ENCODE peak calls at places on chromosome 12, in four cellular contexts. One of them, this sample, is unnamed. For H3K27me3, the result is how much of the 10 kb centered on the place peaks cover.

GRCh38 chr12:105317453-105317852 is 13.0 kb upstream of the C12orf75 start:
- DNase-seq in gastrocnemius medialis: no peak
- DNase-seq in HepG2: no peak
- DNase-seq in suprapubic skin: no peak
- DNase-seq in this sample: no peak

GRCh38 chr12:121786441-121786825 is 7.1 kb downstream of the RHOF start:
- DNase-seq in suprapubic skin: no peak
- DNase-seq in gastrocnemius medialis: peak
- DNase-seq in HepG2: peak
- DNase-seq in this sample: no peak

GRCh38 chr12:93689076-93689834 is 12.1 kb downstream of the CRADD start:
- DNase-seq in suprapubic skin: no peak
- DNase-seq in gastrocnemius medialis: no peak
- DNase-seq in HepG2: no peak
- DNase-seq in this sample: no peak

GRCh38 chr12:79358716-79359341 is 331.9 kb downstream of the PAWR start:
- DNase-seq in suprapubic skin: no peak
- DNase-seq in gastrocnemius medialis: no peak
- DNase-seq in HepG2: no peak
- DNase-seq in this sample: no peak

GRCh38 chr12:65825573-65826512 is 1.6 kb downstream of the HMGA2 start:
- DNase-seq in suprapubic skin: peak
- DNase-seq in HepG2: no peak
- DNase-seq in gastrocnemius medialis: no peak
- DNase-seq in this sample: no peak

GRCh38 chr12:78759387-78759786 is 105.2 kb upstream of the SYT1 start:
- DNase-seq in HepG2: peak
- DNase-seq in gastrocnemius medialis: no peak
- DNase-seq in suprapubic skin: no peak
- DNase-seq in this sample: no peak

GRCh38 chr12:99020871-99021270 is 375.8 kb downstream of the APAF1 start:
- DNase-seq in suprapubic skin: no peak
- DNase-seq in HepG2: no peak
- DNase-seq in gastrocnemius medialis: no peak
- DNase-seq in this sample: no peak

GRCh38 chr12:51254592-51254991 is 15.6 kb downstream of the SMAGP start:
- DNase-seq in suprapubic skin: no peak
- DNase-seq in gastrocnemius medialis: no peak
- DNase-seq in HepG2: no peak
- DNase-seq in this sample: no peak

GRCh38 chr12:9813821-9814798 is 13.2 kb upstream of the KLRF1 start:
- DNase-seq in gastrocnemius medialis: peak
- DNase-seq in HepG2: peak
- DNase-seq in suprapubic skin: peak
- DNase-seq in this sample: peak

GRCh38 chr12:22333751-22334695 is 484 bp downstream of the ST8SIA1 start:
- DNase-seq in suprapubic skin: peak
- DNase-seq in HepG2: no peak
- DNase-seq in gastrocnemius medialis: no peak
- DNase-seq in this sample: peak

GRCh38 chr12:3771853-3772252 is 18.9 kb upstream of the CRACR2A start:
- DNase-seq in gastrocnemius medialis: peak
- DNase-seq in suprapubic skin: no peak
- DNase-seq in HepG2: no peak
- DNase-seq in this sample: no peak

GRCh38 chr12:45273717-45274271 is 57.9 kb downstream of the ANO6 start:
- DNase-seq in gastrocnemius medialis: no peak
- DNase-seq in HepG2: peak
- DNase-seq in suprapubic skin: no peak
- DNase-seq in this sample: peak

GRCh38 chr12:21500786-21501257 is 613 bp downstream of the RECQL start:
- DNase-seq in gastrocnemius medialis: no peak
- DNase-seq in HepG2: no peak
- DNase-seq in suprapubic skin: no peak
- DNase-seq in this sample: no peak

GRCh38 chr12:5807538-5808219 is 137.4 kb downstream of the ANO2 start:
- DNase-seq in suprapubic skin: no peak
- DNase-seq in gastrocnemius medialis: no peak
- DNase-seq in HepG2: no peak
- DNase-seq in this sample: no peak

GRCh38 chr12:122873540-122873939 is 22.4 kb downstream of the VPS37B start:
- DNase-seq in suprapubic skin: peak
- DNase-seq in gastrocnemius medialis: no peak
- DNase-seq in HepG2: no peak
- DNase-seq in this sample: no peak

GRCh38 chr12:122870867-122871664 is 24.9 kb downstream of the VPS37B start:
- DNase-seq in suprapubic skin: peak
- DNase-seq in HepG2: no peak
- DNase-seq in gastrocnemius medialis: no peak
- DNase-seq in this sample: peak

GRCh38 chr12:122872815-122873361 is 23.0 kb downstream of the VPS37B start:
- DNase-seq in suprapubic skin: peak
- DNase-seq in gastrocnemius medialis: no peak
- DNase-seq in HepG2: no peak
- DNase-seq in this sample: no peak

GRCh38 chr12:122870163-122870842 is 25.6 kb downstream of the VPS37B start:
- DNase-seq in suprapubic skin: peak
- DNase-seq in HepG2: no peak
- DNase-seq in gastrocnemius medialis: no peak
- DNase-seq in this sample: no peak

DNA sequence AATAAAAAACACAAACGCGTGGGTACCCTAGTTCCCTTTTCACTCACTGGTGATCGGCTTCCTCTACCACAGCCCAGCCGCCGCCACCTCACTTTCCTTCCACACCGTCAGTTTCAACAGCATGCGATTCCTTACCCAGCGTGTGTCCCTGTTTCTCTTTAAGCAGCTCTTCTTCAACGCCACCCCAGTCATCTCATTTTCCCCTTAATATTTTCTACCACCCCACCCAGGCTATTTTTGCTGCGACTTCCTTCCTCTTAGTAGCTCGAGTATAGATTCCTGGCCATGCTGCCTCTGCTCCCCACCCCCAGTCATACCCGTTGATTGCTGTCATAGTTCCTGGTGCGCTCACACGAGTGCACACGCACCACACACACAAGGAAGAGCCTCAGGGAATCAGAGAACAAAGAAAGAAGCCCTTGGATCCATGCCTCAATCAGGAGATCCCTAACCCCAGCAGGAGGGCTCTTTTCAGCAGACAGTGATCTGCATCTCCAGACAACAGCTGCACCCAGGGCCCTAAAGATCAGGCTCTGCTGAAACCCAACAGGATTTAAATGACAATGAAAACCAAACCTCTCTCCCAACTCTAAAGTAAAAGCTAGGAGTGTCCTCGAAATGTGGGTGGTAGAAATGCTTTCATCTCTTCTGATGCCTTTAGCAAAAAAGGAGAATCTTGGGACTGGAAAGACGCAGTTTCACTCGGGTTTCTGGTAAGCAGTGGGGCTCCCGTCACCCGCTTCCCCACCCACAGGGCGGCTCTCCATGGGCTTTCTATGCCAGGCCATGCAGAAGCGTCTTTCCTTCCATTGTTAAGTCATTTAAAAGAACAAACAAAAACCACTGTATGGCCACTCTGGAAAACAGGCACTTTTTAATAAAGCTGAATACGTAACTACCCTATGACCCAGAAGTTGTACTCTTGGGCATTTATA is 23.8 kb downstream of the VPS37B start:
- DNase-seq in HepG2: no peak
- DNase-seq in suprapubic skin: peak
- DNase-seq in gastrocnemius medialis: peak
- DNase-seq in this sample: peak
- TF ChIP-seq POLR2A in HepG2: no peak
- TF ChIP-seq POLR2A in suprapubic skin: no peak
- TF ChIP-seq POLR2A in gastrocnemius medialis: peak
- TF ChIP-seq POLR2A in this sample: no peak

GRCh38 chr12:109230193-109230592 is 78.9 kb downstream of the FOXN4 start:
- DNase-seq in gastrocnemius medialis: no peak
- DNase-seq in suprapubic skin: no peak
- DNase-seq in HepG2: no peak
- DNase-seq in this sample: no peak
- H3K27me3 ChIP-seq in gastrocnemius medialis: under half
- H3K27me3 ChIP-seq in suprapubic skin: under half
- H3K27me3 ChIP-seq in HepG2: under half
- H3K27me3 ChIP-seq in this sample: under half

GRCh38 chr12:52521175-52521574 is 981 bp upstream of the KRT5 start:
- DNase-seq in gastrocnemius medialis: no peak
- DNase-seq in suprapubic skin: no peak
- DNase-seq in HepG2: no peak
- DNase-seq in this sample: no peak
- H3K4me3 ChIP-seq in gastrocnemius medialis: no peak
- H3K4me3 ChIP-seq in suprapubic skin: peak
- H3K4me3 ChIP-seq in HepG2: no peak
- H3K4me3 ChIP-seq in this sample: no peak

DNA sequence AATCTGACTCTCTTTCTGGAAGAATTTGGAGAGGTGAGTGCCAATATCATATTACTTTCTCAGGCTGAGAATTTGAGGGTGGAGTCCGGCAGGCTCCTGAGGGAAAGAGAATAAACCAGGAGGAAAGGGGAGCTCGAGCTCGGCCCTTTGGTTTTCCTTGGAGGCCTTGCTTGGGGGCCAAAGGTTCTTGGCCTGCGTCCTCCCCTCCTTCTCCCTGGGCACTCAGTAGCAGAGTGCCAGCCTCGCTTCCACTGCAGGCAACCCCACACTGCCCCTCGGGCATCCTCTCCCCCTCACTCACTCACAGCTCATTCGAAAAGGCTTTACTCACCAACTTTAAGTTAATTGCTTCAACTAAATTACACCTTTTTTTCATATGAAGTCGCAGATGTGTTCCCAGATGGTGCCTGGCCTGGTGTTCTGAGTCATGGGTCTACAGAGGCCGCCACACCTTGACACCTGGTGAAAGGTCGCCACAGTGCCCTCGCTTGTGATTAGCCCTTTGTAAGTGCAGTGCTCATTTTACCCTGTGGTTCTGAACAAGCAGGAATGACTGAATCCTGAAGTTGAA is 20.5 kb upstream of the ADIPOR2 start:
- DNase-seq in HepG2: no peak
- DNase-seq in gastrocnemius medialis: no peak
- DNase-seq in suprapubic skin: no peak
- DNase-seq in this sample: no peak
- TF ChIP-seq POLR2A in HepG2: no peak
- TF ChIP-seq POLR2A in gastrocnemius medialis: no peak
- TF ChIP-seq POLR2A in suprapubic skin: no peak
- TF ChIP-seq POLR2A in this sample: no peak

DNA sequence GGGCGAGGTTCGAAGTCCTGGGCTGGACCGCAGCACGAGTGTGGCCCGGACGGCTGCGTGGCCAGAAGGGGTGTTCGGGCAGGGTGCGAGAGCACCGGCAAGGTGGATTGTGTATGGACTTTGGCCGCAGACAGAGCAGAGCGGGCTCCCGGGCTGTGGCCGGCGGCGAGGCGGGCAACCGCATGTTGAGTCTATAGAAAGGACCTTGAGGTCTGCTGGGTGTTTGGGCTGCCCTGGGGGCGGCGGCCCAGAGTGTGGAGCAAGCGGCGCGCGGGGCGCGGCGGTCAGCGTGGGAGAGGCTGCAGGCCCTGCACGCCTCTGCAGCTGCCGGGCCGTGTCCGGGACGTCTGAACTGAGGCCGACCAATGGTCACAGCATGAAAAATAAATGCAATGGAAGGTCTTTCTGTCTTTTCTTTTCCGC is 5.7 kb upstream of the HOXC9 start:
- DNase-seq in suprapubic skin: no peak
- DNase-seq in HepG2: peak
- DNase-seq in gastrocnemius medialis: no peak
- DNase-seq in this sample: no peak
- H3K27me3 ChIP-seq in suprapubic skin: under half
- H3K27me3 ChIP-seq in HepG2: half or more
- H3K27me3 ChIP-seq in gastrocnemius medialis: under half
- H3K27me3 ChIP-seq in this sample: under half

GRCh38 chr12:124919646-124920352 is 5.3 kb upstream of the UBC start:
- DNase-seq in HepG2: no peak
- DNase-seq in suprapubic skin: no peak
- DNase-seq in gastrocnemius medialis: no peak
- DNase-seq in this sample: no peak
- H3K4me3 ChIP-seq in HepG2: peak
- H3K4me3 ChIP-seq in suprapubic skin: no peak
- H3K4me3 ChIP-seq in gastrocnemius medialis: no peak
- H3K4me3 ChIP-seq in this sample: no peak

DNA sequence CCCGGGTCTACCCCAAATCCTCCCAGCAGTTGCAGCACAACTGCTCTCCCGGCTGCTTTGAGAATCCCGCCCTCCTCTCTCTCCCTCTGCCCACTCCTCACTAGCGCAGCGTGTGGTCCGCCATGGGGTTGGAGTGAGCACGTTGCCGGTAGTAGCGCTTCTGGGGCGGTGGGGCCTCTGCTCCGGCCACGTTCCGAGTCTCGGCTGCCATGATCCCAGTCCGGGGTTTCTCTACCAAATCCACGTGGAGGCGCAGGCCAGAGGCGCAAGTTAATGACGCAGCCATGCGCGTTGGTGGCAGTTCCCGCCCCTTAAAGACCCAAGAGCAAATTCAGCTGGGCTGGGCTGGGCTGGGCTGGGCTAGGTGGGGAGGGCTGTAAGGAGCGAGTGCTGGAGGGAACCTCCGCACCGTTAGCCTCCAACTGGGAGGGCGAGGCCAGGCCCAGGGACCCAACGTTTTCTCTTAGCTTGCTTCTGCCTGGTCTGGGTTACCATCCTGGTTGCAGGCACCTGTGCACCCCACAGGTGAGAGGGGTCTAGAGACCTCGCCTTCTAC is at the start of gene METTL1:
- DNase-seq in gastrocnemius medialis: peak
- DNase-seq in suprapubic skin: peak
- DNase-seq in HepG2: peak
- DNase-seq in this sample: peak
- TF ChIP-seq POLR2A in gastrocnemius medialis: peak
- TF ChIP-seq POLR2A in suprapubic skin: no peak
- TF ChIP-seq POLR2A in HepG2: peak
- TF ChIP-seq POLR2A in this sample: no peak

GRCh38 chr12:113639474-113639873 is 167.8 kb upstream of the LHX5 start:
- DNase-seq in suprapubic skin: no peak
- DNase-seq in gastrocnemius medialis: no peak
- DNase-seq in HepG2: no peak
- DNase-seq in this sample: no peak
- H3K27me3 ChIP-seq in suprapubic skin: half or more
- H3K27me3 ChIP-seq in gastrocnemius medialis: under half
- H3K27me3 ChIP-seq in HepG2: under half
- H3K27me3 ChIP-seq in this sample: under half

DNA sequence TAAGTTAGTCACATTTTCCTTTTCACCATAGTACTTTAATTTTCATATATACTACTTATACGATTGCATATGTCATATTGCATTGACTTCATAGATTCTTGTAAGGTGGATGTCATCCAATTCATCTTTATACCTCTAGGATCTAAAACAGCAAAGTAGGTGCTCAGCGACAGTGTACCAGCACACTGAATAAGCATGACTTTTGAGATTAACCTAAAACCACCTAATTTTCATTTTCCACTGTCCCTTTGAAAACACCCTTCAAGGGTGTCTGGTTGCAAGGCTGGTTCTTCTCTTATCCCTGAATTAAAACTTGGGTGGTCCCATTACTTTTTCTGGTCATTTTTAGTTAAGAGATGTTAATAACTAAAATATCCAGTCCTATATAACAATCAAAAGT is 4.4 kb downstream of the GPR19 start:
- DNase-seq in suprapubic skin: no peak
- DNase-seq in gastrocnemius medialis: no peak
- DNase-seq in HepG2: no peak
- DNase-seq in this sample: no peak
- H3K4me3 ChIP-seq in suprapubic skin: no peak
- H3K4me3 ChIP-seq in gastrocnemius medialis: no peak
- H3K4me3 ChIP-seq in HepG2: no peak
- H3K4me3 ChIP-seq in this sample: no peak